ENCODE peak calls at places on chromosomes 1 and 21, in eight cellular contexts. A is uterus, H is bronchial epithelial cell, X is tibial artery, R is endodermal cell, G is OCI-LY7, P is ovary, Z is epithelial cell of proximal tubule. S is an unnamed sample.
A peak's percentile ranks its signal among the peaks of the same experiment; 100 is the strongest.

GRCh38 chr1:21926814-21927530 is 10.1 kb downstream of the HSPG2 start:
- DNase-seq in A (peak; percentile 92), H (no peak), X (peak; percentile 76), R (no peak), G (no peak), P (peak; percentile 73), Z (no peak), S (no peak)

GRCh38 chr1:207997486-207998268 is 86.8 kb upstream of the CD34 start:
- DNase-seq in A (peak; percentile 85), H (peak; percentile 70), X (peak; percentile 80), R (peak; percentile 91), G (peak; percentile 48), P (peak; percentile 80), Z (peak; percentile 10), S (peak; percentile 77)

GRCh38 chr21:43825936-43826622 is 36.7 kb downstream of the RRP1 start:
- DNase-seq in A (no peak), H (no peak), X (no peak), R (peak; percentile 75), G (no peak), P (no peak), Z (no peak), S (no peak)

GRCh38 chr1:21124846-21125245 is 51.9 kb downstream of the EIF4G3 start:
- DNase-seq in A (no peak), H (peak; percentile 66), X (no peak), R (no peak), G (no peak), P (no peak), Z (no peak), S (no peak)

GRCh38 chr1:214541206-214541605 is 10.2 kb downstream of the PTPN14 start:
- DNase-seq in A (no peak), H (no peak), X (no peak), R (no peak), G (no peak), P (no peak), Z (no peak), S (no peak)

GRCh38 chr1:195745170-195746009 is 862.9 kb downstream of the KCNT2 start:
- DNase-seq in A (no peak), H (peak; percentile 55), X (no peak), R (no peak), G (no peak), P (no peak), Z (no peak), S (no peak)

GRCh38 chr1:15236226-15237145 is 10.5 kb upstream of the FHAD1 start:
- DNase-seq in A (no peak), H (no peak), X (no peak), R (peak; percentile 64), G (no peak), P (no peak), Z (no peak), S (no peak)

GRCh38 chr1:19439464-19440171 is 45.7 kb downstream of the CAPZB start:
- DNase-seq in A (no peak), H (no peak), X (no peak), R (peak; percentile 79), G (peak; percentile 24), P (peak; percentile 69), Z (no peak), S (no peak)

GRCh38 chr1:3669421-3669821 is 17.1 kb downstream of the TP73 start:
- DNase-seq in A (no peak), H (no peak), X (no peak), R (peak; percentile 45), G (no peak), P (no peak), Z (no peak), S (peak; percentile 15)

GRCh38 chr1:207890136-207890738 is 20.7 kb downstream of the CD34 start:
- DNase-seq in A (peak; percentile 83), H (peak; percentile 65), X (peak; percentile 84), R (no peak), G (no peak), P (peak; percentile 72), Z (peak; percentile 92), S (no peak)

GRCh38 chr1:8412183-8412831 is 94.4 kb downstream of the SLC45A1 start:
- DNase-seq in A (peak; percentile 82), H (peak; percentile 41), X (peak; percentile 60), R (no peak), G (no peak), P (no peak), Z (peak; percentile 51), S (no peak)

GRCh38 chr1:1703796-1704195 is 11.2 kb upstream of the SLC35E2B start:
- DNase-seq in A (peak; percentile 13), H (no peak), X (no peak), R (no peak), G (no peak), P (peak; percentile 25), Z (no peak), S (no peak)

GRCh38 chr21:42209801-42210479 is 9.0 kb upstream of the ABCG1 start:
- DNase-seq in A (no peak), H (peak; percentile 71), X (no peak), R (peak; percentile 31), G (no peak), P (no peak), Z (no peak), S (no peak)

GRCh38 chr1:27408151-27408550 is 15.7 kb downstream of the GPR3 start:
- DNase-seq in A (no peak), H (peak; percentile 51), X (no peak), R (no peak), G (no peak), P (no peak), Z (no peak), S (no peak)

GRCh38 chr1:63042278-63042677 is 258.3 kb downstream of the ATG4C start:
- DNase-seq in A (no peak), H (no peak), X (no peak), R (no peak), G (no peak), P (no peak), Z (no peak), S (no peak)

GRCh38 chr1:54581621-54582035 is 33.6 kb downstream of the ACOT11 start:
- DNase-seq in A (peak; percentile 86), H (peak; percentile 92), X (peak; percentile 96), R (peak; percentile 66), G (no peak), P (peak; percentile 91), Z (peak; percentile 47), S (no peak)

GRCh38 chr21:41230530-41230929 is 62.6 kb downstream of the BACE2 start:
- DNase-seq in A (no peak), H (no peak), X (no peak), R (no peak), G (no peak), P (no peak), Z (no peak), S (no peak)

GRCh38 chr1:207810173-207810572 is 58.3 kb downstream of the CD46 start:
- DNase-seq in A (no peak), H (peak; percentile 72), X (no peak), R (peak; percentile 26), G (no peak), P (no peak), Z (no peak), S (no peak)

GRCh38 chr1:3924871-3925655 is 25.0 kb upstream of the C1orf174 start:
- DNase-seq in A (no peak), H (peak; percentile 44), X (no peak), R (no peak), G (no peak), P (no peak), Z (no peak), S (no peak)

GRCh38 chr1:150008699-150009098 is 1.8 kb downstream of the OTUD7B start:
- DNase-seq in A (no peak), H (no peak), X (no peak), R (no peak), G (no peak), P (no peak), Z (no peak), S (no peak)

GRCh38 chr1:53956308-53957168 is 10.4 kb downstream of the LRRC42 start:
- DNase-seq in A (no peak), H (peak; percentile 64), X (no peak), R (no peak), G (no peak), P (no peak), Z (no peak), S (no peak)

GRCh38 chr1:185551008-185551407 is 183.2 kb upstream of the HMCN1 start:
- DNase-seq in A (no peak), H (no peak), X (peak; percentile 66), R (no peak), G (no peak), P (no peak), Z (no peak), S (no peak)

GRCh38 chr1:185559684-185560310 is 174.4 kb upstream of the HMCN1 start:
- DNase-seq in A (no peak), H (peak; percentile 69), X (peak; percentile 35), R (peak; percentile 83), G (peak; percentile 2), P (no peak), Z (no peak), S (no peak)

GRCh38 chr1:185556551-185556950 is 177.6 kb upstream of the HMCN1 start:
- DNase-seq in A (no peak), H (no peak), X (no peak), R (no peak), G (no peak), P (no peak), Z (no peak), S (no peak)

GRCh38 chr1:185559151-185559550 is 175.0 kb upstream of the HMCN1 start:
- DNase-seq in A (no peak), H (no peak), X (no peak), R (no peak), G (no peak), P (no peak), Z (no peak), S (no peak)

GRCh38 chr1:185555743-185556142 is 178.4 kb upstream of the HMCN1 start:
- DNase-seq in A (no peak), H (no peak), X (no peak), R (no peak), G (no peak), P (no peak), Z (no peak), S (no peak)
- TF ChIP-seq CTCF in A (no peak), H (no peak), X (no peak), R (no peak), G (no peak), P (no peak), Z (no peak), S (no peak)

GRCh38 chr1:32947669-32948068 is 16.9 kb downstream of the RNF19B start:
- DNase-seq in A (no peak), H (no peak), X (no peak), R (no peak), G (no peak), P (no peak), Z (no peak), S (no peak)
- TF ChIP-seq CTCF in A (no peak), H (no peak), X (no peak), R (no peak), G (no peak), P (no peak), Z (no peak), S (no peak)

GRCh38 chr21:20443558-20444155 is 554.6 kb upstream of the NCAM2 start:
- DNase-seq in A (no peak), H (no peak), X (no peak), R (peak; percentile 47), G (peak; percentile 20), P (no peak), Z (no peak), S (no peak)
- TF ChIP-seq CTCF in A (no peak), H (peak; percentile 8), X (no peak), R (peak; percentile 91), G (peak; percentile 71), P (no peak), Z (peak; percentile 39), S (peak; percentile 89)

DNA sequence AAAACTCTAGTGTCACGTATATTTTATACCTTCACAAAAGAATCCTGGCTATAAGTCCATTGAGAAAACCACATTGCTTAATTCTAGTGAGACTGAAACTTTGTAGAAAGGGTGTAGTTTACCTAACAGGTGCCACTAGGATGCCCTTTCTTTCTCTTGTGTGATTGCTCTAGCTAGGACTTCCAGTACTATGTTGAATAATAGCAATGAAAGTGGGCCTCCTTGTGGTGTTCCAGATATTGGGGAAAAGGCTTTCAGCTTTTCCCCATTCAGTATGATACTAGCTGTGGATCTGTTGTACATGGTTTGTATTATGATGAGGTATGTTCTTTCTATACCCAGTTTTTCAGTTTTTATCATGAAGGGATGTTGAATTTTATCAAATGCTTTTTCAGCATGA is 39.7 kb upstream of the CHODL start:
- DNase-seq in A (no peak), H (no peak), X (no peak), R (no peak), G (no peak), P (no peak), Z (no peak), S (no peak)
- TF ChIP-seq CTCF in A (no peak), H (no peak), X (no peak), R (peak; percentile 67), G (no peak), P (no peak), Z (no peak), S (no peak)

S was measured in glutamatergic neuron.